ENCODE peak calls at places on chromosomes 12 and 14, in nine cellular contexts. V is hepatocyte, C is OCI-LY7, X is PC-3, K is HCT116, A is SK-N-SH, Z is GM23248, L is neural progenitor cell, Q is MM.1S. M is an unnamed sample.

GRCh38 chr14:71206766-71207371 is 299.6 kb downstream of the PCNX1 start:
- DNase-seq in Z (peak; percentile 97), X (peak; percentile 85), K (no peak), Q (no peak), A (peak; percentile 64), V (no peak), C (no peak), L (no peak), M (no peak)

GRCh38 chr14:29900609-29901350 is 26.9 kb downstream of the PRKD1 start:
- DNase-seq in Z (no peak), A (no peak), L (no peak), K (no peak), C (no peak), X (no peak), V (no peak), Q (no peak), M (no peak)

GRCh38 chr14:102782974-102783373 is 5.7 kb downstream of the TRAF3 start:
- DNase-seq in Q (no peak), C (no peak), V (no peak), L (no peak), K (no peak), X (no peak), A (no peak), Z (no peak), M (no peak)

GRCh38 chr12:591167-591570 is 72.1 kb downstream of the NINJ2 start:
- DNase-seq in X (no peak), K (no peak), C (no peak), Z (no peak), A (peak; percentile 63), L (no peak), V (no peak), Q (no peak), M (peak; percentile 28)

GRCh38 chr12:65640489-65640901 is 183.8 kb upstream of the HMGA2 start:
- DNase-seq in V (no peak), Q (no peak), Z (peak; percentile 95), L (no peak), C (no peak), K (no peak), A (no peak), X (no peak), M (no peak)

GRCh38 chr12:12735301-12735700 is 18.1 kb downstream of the CDKN1B start:
- DNase-seq in C (no peak), L (no peak), K (no peak), V (no peak), Z (no peak), X (no peak), A (no peak), Q (no peak), M (no peak)

GRCh38 chr14:53791116-53791515 is 165.5 kb downstream of the BMP4 start:
- DNase-seq in V (no peak), Q (no peak), Z (no peak), C (no peak), X (no peak), A (no peak), K (no peak), L (no peak), M (no peak)

GRCh38 chr12:28536088-28536487 is 345.8 kb downstream of the CCDC91 start:
- DNase-seq in C (no peak), Q (no peak), K (no peak), X (peak; percentile 44), Z (peak; percentile 89), L (no peak), A (no peak), V (no peak), M (no peak)

GRCh38 chr12:103505371-103506236 is 9.8 kb upstream of the C12orf42 start:
- DNase-seq in K (no peak), L (no peak), X (peak; percentile 74), Z (no peak), C (no peak), V (no peak), A (no peak), Q (peak; percentile 86), M (no peak)

GRCh38 chr12:95533985-95534384 is 17.3 kb downstream of the USP44 start:
- DNase-seq in C (no peak), Z (no peak), L (no peak), V (no peak), X (no peak), K (no peak), A (no peak), Q (no peak), M (no peak)

GRCh38 chr14:99437706-99438105 is 43.0 kb downstream of the SETD3 start:
- DNase-seq in Q (no peak), L (no peak), X (no peak), V (no peak), C (no peak), Z (no peak), A (no peak), K (no peak), M (no peak)

DNA sequence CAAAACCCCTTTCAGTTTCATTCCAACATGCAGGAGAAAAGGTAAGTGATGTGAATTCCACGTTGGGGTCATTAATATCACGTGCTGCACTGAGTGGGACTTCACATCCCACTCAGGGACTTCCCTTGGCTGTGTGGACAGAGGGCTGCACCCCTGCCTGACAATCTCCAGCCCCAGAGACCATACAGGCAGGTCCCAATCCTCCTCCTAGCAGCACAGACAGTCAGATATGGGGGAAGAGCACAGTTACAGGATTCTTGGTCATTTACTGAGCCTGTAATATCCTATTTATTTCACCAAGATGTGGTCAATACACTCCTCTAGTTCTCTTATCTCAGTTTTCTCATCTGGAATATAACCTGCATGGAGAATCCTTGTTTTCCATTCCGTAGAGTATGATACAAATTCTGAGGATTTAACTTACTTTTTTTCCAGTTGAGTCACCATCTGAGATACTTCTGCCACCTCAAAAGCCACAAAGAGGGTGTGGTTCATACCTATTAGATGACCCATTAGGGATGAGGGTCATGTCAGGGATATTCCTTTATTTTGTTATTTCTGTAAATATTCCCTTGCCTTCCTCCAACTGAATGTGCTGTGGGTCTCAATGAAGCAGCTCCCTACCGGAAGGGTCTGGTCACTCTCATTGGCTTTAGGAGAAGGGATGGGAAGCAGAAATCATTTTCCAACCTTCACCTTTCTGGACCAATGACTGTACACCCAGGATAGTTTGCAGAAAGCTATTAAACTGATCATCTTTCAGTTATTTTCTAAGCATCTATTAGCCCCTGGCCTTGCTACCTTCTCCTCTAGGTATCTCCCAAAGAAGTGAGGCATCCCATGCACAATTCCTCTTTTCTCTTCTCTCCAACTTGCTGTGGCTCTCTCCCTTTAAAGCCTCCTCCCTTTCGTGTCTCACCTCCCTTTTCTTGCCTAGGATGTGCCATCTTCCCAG is 43.0 kb upstream of the NTF3 start:
- DNase-seq in C (no peak), K (peak; percentile 52), A (no peak), V (no peak), Z (peak; percentile 75), L (no peak), X (peak; percentile 46), Q (no peak), M (no peak)
- TF ChIP-seq EZH2phosphoT487 in C (no peak), K (no peak), A (no peak), V (no peak), Z (no peak), L (no peak), X (no peak), Q (no peak), M (no peak)

DNA sequence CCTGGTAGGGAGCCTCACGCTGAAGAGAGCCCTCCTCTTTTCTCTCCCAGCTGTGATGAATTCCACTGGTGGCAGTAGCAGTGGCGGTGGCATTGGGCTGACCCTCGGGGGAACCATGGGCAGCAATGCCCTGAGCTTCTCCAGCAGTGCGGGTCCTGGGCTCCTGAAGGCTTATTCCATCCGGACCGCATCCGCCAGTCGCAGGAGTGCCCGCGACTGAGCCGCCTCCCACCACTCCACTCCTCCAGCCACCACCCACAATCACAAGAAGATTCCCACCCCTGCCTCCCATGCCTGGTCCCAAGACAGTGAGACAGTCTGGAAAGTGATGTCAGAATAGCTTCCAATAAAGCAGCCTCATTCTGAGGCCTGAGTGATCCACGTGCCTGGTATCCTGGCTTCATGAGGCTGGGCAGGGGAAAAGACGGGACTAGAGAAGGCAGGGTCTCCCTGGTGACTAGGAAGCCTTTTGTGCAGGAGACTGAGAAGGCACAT is 15.5 kb downstream of the KRT7 start:
- DNase-seq in K (no peak), X (no peak), V (no peak), Z (peak; percentile 41), Q (no peak), A (no peak), C (no peak), L (no peak), M (no peak)
- H3K4me2 ChIP-seq in K (peak overlapping the region; percentile 21), X (no peak overlapping the region), V (no peak overlapping the region), Z (no peak overlapping the region), Q (peak overlapping the region; percentile 16), A (peak overlapping the region; percentile 47), C (no peak overlapping the region), L (no peak overlapping the region), M (no peak overlapping the region)

DNA sequence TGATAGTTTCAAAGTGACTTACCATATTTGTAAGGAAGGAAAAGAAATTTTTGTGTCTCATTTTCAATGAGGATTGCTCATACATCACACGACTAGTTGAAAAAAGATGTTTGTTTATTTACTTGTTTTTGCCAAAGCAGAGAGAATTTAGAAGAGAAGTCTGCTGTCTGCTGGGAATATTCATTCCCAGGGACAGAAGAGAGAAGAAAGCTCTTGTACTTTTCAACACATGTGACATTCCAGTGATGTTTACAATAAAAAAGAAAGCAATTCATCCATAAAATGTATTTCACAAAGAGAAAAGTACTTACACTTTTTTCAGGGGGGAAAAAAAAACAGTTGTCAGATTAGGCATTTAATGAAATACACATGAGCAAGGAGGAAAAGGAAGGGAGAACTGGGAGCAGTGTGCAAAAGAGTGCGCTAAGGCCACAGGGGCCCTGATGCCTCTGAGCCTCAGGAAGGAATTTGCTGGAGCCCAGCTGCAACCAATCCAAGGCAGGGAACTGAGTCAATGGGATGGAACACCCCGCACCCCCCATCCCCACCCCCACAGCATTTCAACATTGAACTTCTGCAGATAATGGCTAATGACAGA is 115.0 kb downstream of the RPAP3 start:
- DNase-seq in V (peak; percentile 19), K (no peak), Z (peak; percentile 17), L (no peak), A (no peak), C (no peak), X (no peak), Q (no peak), M (no peak)
- TF ChIP-seq EZH2phosphoT487 in V (no peak), K (no peak), Z (no peak), L (no peak), A (no peak), C (no peak), X (no peak), Q (no peak), M (no peak)

GRCh38 chr14:76708028-76708427 is 53.2 kb upstream of the VASH1 start:
- DNase-seq in C (no peak), V (no peak), K (no peak), A (no peak), Q (no peak), Z (peak; percentile 20), L (no peak), X (no peak), M (no peak)

GRCh38 chr14:76708771-76709170 is 52.5 kb upstream of the VASH1 start:
- DNase-seq in K (no peak), Z (no peak), C (no peak), L (no peak), X (no peak), Q (no peak), V (no peak), A (no peak), M (no peak)

GRCh38 chr14:76715102-76715926 is 46.0 kb upstream of the VASH1 start:
- DNase-seq in A (no peak), K (no peak), Q (no peak), C (no peak), V (no peak), L (peak; percentile 52), X (no peak), Z (peak; percentile 51), M (no peak)

GRCh38 chr14:76706811-76707210 is 54.5 kb upstream of the VASH1 start:
- DNase-seq in A (no peak), K (no peak), V (no peak), Q (no peak), X (no peak), L (no peak), C (no peak), Z (no peak), M (no peak)

GRCh38 chr14:76710093-76711010 is 50.9 kb upstream of the VASH1 start:
- DNase-seq in A (peak; percentile 68), X (peak; percentile 69), V (peak; percentile 64), Z (peak; percentile 65), L (peak; percentile 66), Q (peak; percentile 31), C (peak; percentile 66), K (peak; percentile 24), M (peak; percentile 71)
- H3K4me2 ChIP-seq in A (no peak overlapping the region), X (no peak overlapping the region), V (no peak overlapping the region), Z (no peak overlapping the region), L (no peak overlapping the region), Q (no peak overlapping the region), C (no peak overlapping the region), K (no peak overlapping the region), M (no peak overlapping the region)

M was measured in GM23338.